ENCODE peak calls at places on chromosomes 2 and 18, in five cellular contexts. K is CD8-positive, alpha-beta T cell; S is suprapubic skin; I is right atrium auricular region; B is K562. N is an unnamed sample.
A peak's percentile ranks its signal among the peaks of the same experiment; 100 is the strongest.

GRCh38 chr2:37873749-37874330 is 51.2 kb upstream of the RMDN2 start:
- DNase-seq in K (no peak), S (no peak), I (no peak), B (no peak), N (no peak)

GRCh38 chr2:203802277-203803045 is 65.1 kb upstream of the CTLA4 start:
- DNase-seq in I (no peak), S (no peak), B (no peak), K (no peak), N (no peak)

GRCh38 chr2:85133751-85134254 is 611 bp downstream of the TCF7L1 start:
- DNase-seq in S (peak; percentile 74), B (no peak), K (no peak), I (peak; percentile 68), N (no peak)

GRCh38 chr2:24702800-24703199 is 90.4 kb downstream of the PTRHD1 start:
- DNase-seq in I (no peak), S (no peak), B (no peak), K (no peak), N (no peak)

GRCh38 chr2:16321872-16322271 is 343.8 kb downstream of the CYRIA start:
- DNase-seq in S (no peak), K (no peak), I (no peak), B (no peak), N (no peak)

GRCh38 chr2:101770672-101771071 is 73.2 kb downstream of the MAP4K4 start:
- DNase-seq in B (peak; percentile 21), S (no peak), I (no peak), K (no peak), N (peak; percentile 10)

GRCh38 chr2:163662141-163662780 is 73.5 kb downstream of the FIGN start:
- DNase-seq in S (no peak), K (no peak), B (no peak), I (no peak), N (no peak)

GRCh38 chr2:44392338-44392943 is 30.7 kb downstream of the CAMKMT start:
- DNase-seq in S (no peak), K (peak; percentile 28), I (no peak), B (no peak), N (peak; percentile 57)

GRCh38 chr2:101698419-101699190 is 1.1 kb downstream of the MAP4K4 start:
- DNase-seq in I (no peak), K (no peak), B (no peak), S (no peak), N (peak; percentile 44)

GRCh38 chr2:219636941-219637841 is 9.8 kb downstream of the SLC4A3 start:
- DNase-seq in I (no peak), B (no peak), S (no peak), K (no peak), N (no peak)

GRCh38 chr2:109423556-109424359 is 190.0 kb downstream of the SEPTIN10 start:
- DNase-seq in K (no peak), B (no peak), I (no peak), S (peak; percentile 40), N (no peak)

GRCh38 chr2:44805391-44805790 is 136.1 kb upstream of the SIX3 start:
- DNase-seq in B (no peak), S (no peak), K (no peak), I (no peak), N (no peak)

GRCh38 chr2:20467789-20468548 is 21.1 kb downstream of the RHOB start:
- DNase-seq in B (no peak), S (peak; percentile 31), I (peak; percentile 47), K (no peak), N (no peak)

GRCh38 chr18:70289351-70290330 is 796 bp downstream of the SOCS6 start:
- DNase-seq in B (peak; percentile 52), S (no peak), I (no peak), K (no peak), N (no peak)

GRCh38 chr2:44548221-44549098 is 186.7 kb downstream of the CAMKMT start:
- DNase-seq in B (no peak), S (no peak), I (no peak), K (no peak), N (no peak)

GRCh38 chr18:78632111-78632541 is 347.5 kb upstream of the SALL3 start:
- DNase-seq in B (no peak), K (no peak), I (no peak), S (no peak), N (no peak)

GRCh38 chr2:85462337-85462736 is 43.8 kb downstream of the SH2D6 start:
- DNase-seq in B (no peak), S (no peak), I (no peak), K (no peak), N (no peak)

GRCh38 chr2:11368059-11368572 is 23.7 kb upstream of the ROCK2 start:
- DNase-seq in I (no peak), S (no peak), K (no peak), B (no peak), N (no peak)

GRCh38 chr18:36460854-36461253 is 163.3 kb downstream of the FHOD3 start:
- DNase-seq in S (no peak), I (no peak), K (no peak), B (no peak), N (no peak)

GRCh38 chr2:120669121-120669952 is 66.3 kb upstream of the GLI2 start:
- DNase-seq in I (no peak), S (peak; percentile 67), B (peak; percentile 30), K (no peak), N (peak; percentile 12)

GRCh38 chr2:166373105-166373504 is 2.6 kb downstream of the SCN9A start:
- DNase-seq in K (no peak), B (no peak), S (no peak), I (no peak), N (no peak)

GRCh38 chr2:113850687-113851086 is 39.2 kb upstream of the ACTR3 start:
- DNase-seq in K (no peak), I (no peak), B (no peak), S (no peak), N (no peak)

GRCh38 chr18:67265464-67266245 is 250.9 kb downstream of the DSEL start:
- DNase-seq in S (no peak), I (no peak), K (no peak), B (no peak), N (peak; percentile 8)

GRCh38 chr2:34102359-34102758 is 503.3 kb upstream of the FAM98A start:
- DNase-seq in I (no peak), B (no peak), K (no peak), S (no peak), N (no peak)

GRCh38 chr2:226080323-226080722 is 680.8 kb downstream of the NYAP2 start:
- DNase-seq in B (no peak), S (no peak), I (no peak), K (no peak), N (no peak)

GRCh38 chr2:38505779-38506178 is 96.9 kb downstream of the HNRNPLL start:
- DNase-seq in K (no peak), B (no peak), I (peak; percentile 76), S (peak; percentile 77), N (no peak)

GRCh38 chr2:34266908-34267697 is 668.0 kb upstream of the FAM98A start:
- DNase-seq in K (no peak), I (no peak), S (no peak), B (no peak), N (no peak)

GRCh38 chr2:13550832-13551231 is 834.1 kb downstream of the TRIB2 start:
- DNase-seq in K (no peak), I (no peak), B (no peak), S (no peak), N (no peak)

GRCh38 chr2:217510790-217511291 is 492.0 kb downstream of the TNS1 start:
- DNase-seq in K (no peak), B (peak; percentile 39), I (peak; percentile 67), S (no peak), N (peak; percentile 50)

GRCh38 chr2:97267411-97268074 is 154.6 kb downstream of the ANKRD36 start:
- DNase-seq in K (no peak), S (peak; percentile 61), I (peak; percentile 59), B (no peak), N (peak; percentile 11)

GRCh38 chr18:6956495-6956894 is 161.1 kb downstream of the LAMA1 start:
- DNase-seq in B (no peak), I (no peak), S (no peak), K (no peak), N (no peak)

GRCh38 chr2:240605867-240606743 is 19.2 kb upstream of the GPR35 start:
- DNase-seq in S (peak; percentile 52), B (no peak), K (no peak), I (no peak), N (no peak)

GRCh38 chr18:26547302-26548143 is 830 bp downstream of the KCTD1 start:
- DNase-seq in I (peak; percentile 74), B (no peak), K (peak; percentile 20), S (peak; percentile 70), N (peak; percentile 10)

GRCh38 chr2:3644891-3645605 is 13.0 kb upstream of the ALLC start:
- DNase-seq in B (no peak), S (peak; percentile 37), K (no peak), I (no peak), N (no peak)

DNA sequence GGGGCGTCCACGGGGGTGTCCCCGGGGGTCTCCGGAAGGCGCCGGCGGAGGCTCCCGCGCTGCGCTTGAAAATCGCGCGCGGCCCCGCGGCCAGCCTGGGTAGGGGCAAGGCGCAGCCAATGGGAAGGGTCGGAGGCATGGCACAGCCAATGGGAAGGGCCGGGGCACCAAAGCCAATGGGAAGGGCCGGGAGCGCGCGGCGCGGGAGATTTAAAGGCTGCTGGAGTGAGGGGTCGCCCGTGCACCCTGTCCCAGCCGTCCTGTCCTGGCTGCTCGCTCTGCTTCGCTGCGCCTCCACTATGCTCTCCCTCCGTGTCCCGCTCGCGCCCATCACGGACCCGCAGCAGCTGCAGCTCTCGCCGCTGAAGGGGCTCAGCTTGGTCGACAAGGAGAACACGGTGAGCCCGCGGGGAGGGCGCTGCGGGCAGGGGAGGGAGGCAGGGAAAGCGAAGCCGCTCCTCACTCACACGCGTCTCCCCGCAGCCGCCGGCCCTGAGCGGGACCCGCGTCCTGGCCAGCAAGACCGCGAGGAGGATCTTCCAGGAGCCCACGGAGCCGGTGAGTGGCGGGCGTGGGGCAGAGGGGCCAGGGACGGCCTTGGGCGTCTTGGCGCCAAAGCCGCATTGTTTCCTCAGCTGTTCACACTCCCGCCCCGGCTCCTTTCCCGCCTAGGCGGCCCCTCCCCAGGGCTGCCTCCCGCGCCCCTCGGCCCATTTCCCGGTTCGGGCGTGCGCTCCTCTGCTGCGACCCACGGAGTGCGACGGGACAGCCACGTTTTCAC is at the start of gene RRM2:
- DNase-seq in K (peak; percentile 81), S (peak; percentile 94), B (peak; percentile 95), I (peak; percentile 94), N (peak; percentile 98)
- TF ChIP-seq CTCF in K (no peak), S (no peak), B (no peak), I (no peak), N (no peak)

GRCh38 chr2:98308532-98308931 is 37.7 kb upstream of the CNGA3 start:
- DNase-seq in B (no peak), I (no peak), S (no peak), K (no peak), N (no peak)
- H3K4me1 ChIP-seq in B (no peaks in the 10 kb centered on the region), I (no peaks in the 10 kb centered on the region), S (no peaks in the 10 kb centered on the region), K (no peaks in the 10 kb centered on the region), N (no peaks in the 10 kb centered on the region)

GRCh38 chr2:237322564-237322963 is 91.4 kb downstream of the COL6A3 start:
- DNase-seq in K (no peak), B (no peak), I (peak; percentile 58), S (no peak), N (no peak)
- TF ChIP-seq CTCF in K (no peak), B (peak; percentile 21), I (peak; percentile 54), S (no peak), N (peak; percentile 29)

DNA sequence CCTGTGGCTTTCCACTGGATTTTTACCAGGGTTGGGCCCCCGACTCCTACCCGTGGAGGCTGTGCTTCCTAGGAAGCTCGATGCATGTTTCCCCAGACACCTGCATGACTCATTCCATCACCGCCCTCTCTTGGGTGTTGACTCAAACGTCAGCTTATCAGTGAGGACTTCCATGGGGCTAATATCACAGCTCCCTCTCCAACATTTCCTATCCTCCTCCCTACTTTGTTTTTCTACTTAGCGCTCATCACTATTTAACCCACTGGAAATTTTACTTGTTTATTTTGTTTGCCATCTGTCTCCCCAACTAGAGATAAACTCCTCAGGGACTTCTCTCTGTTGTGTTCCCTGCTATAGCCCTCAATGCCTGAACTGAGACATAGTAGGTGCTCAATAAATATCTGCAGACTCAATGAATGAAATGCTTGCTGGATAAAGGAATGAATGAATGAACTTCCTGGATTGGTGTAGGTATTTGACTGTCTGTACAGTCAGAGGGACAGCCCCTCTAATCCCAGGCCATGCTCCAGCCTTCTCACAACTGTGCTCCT is 89.7 kb upstream of the MSH2 start:
- DNase-seq in S (no peak), I (no peak), B (peak; percentile 50), K (no peak), N (no peak)
- H3K4me1 ChIP-seq in S (peaks cover 40% of the 10 kb centered on the region), I (peaks cover 31% of the 10 kb centered on the region), B (peaks cover 17% of the 10 kb centered on the region), K (no peaks in the 10 kb centered on the region), N (no peaks in the 10 kb centered on the region)